ENCODE peak calls at places on chromosomes 12 and 14, in five cellular contexts. Y is cardiac fibroblast; R is cardiac muscle cell; P is activated CD4-positive, alpha-beta T cell treated with anti-CD3 and anti-CD28 coated beads, Interleukin-2, amount 10 ng/mL, durations not matched to agents 7 days and 5 days; G is activated CD8-positive, alpha-beta memory T cell treated with anti-CD3 and anti-CD28 coated beads, Interleukin-2, amount 50 U/mL, for 4 hours. J is an unnamed sample.

GRCh38 chr12:54680374-54680773 is 32.2 kb upstream of the DCD start:
- DNase-seq in Y (no peak), R (peak), P (peak), G (peak), J (no peak)

GRCh38 chr14:76760331-76761197 is 704 bp upstream of the VASH1 start:
- DNase-seq in Y (no peak), R (no peak), P (no peak), G (no peak), J (peak)

GRCh38 chr14:28813810-28814209 is 47.2 kb downstream of the FOXG1 start:
- DNase-seq in Y (no peak), R (no peak), P (no peak), G (no peak), J (no peak)

GRCh38 chr14:53002576-53002975 is 51.7 kb upstream of the FERMT2 start:
- DNase-seq in Y (no peak), R (no peak), P (no peak), G (no peak), J (no peak)

GRCh38 chr12:5718680-5719079 is 226.4 kb downstream of the ANO2 start:
- DNase-seq in Y (no peak), R (no peak), P (no peak), G (no peak), J (peak)

GRCh38 chr14:90572461-90573150 is 175.8 kb downstream of the CALM1 start:
- DNase-seq in Y (no peak), R (no peak), P (no peak), G (no peak), J (no peak)

GRCh38 chr12:124777399-124778372 is 86.0 kb downstream of the SCARB1 start:
- DNase-seq in Y (peak), R (peak), P (no peak), G (no peak), J (no peak)

GRCh38 chr14:91770185-91770584 is 38.3 kb upstream of the CATSPERB start:
- DNase-seq in Y (no peak), R (no peak), P (no peak), G (no peak), J (no peak)

GRCh38 chr12:45216983-45217485 is 1.1 kb downstream of the ANO6 start:
- DNase-seq in Y (no peak), R (no peak), P (no peak), G (no peak), J (no peak)

GRCh38 chr12:46676797-46677520 is 148.8 kb downstream of the SLC38A4 start:
- DNase-seq in Y (no peak), R (no peak), P (no peak), G (no peak), J (no peak)

GRCh38 chr14:96538663-96539317 is 36.6 kb downstream of the PAPOLA start:
- DNase-seq in Y (no peak), R (no peak), P (no peak), G (no peak), J (no peak)

GRCh38 chr12:121809712-121810116 is 5.9 kb downstream of the SETD1B start:
- DNase-seq in Y (no peak), R (no peak), P (no peak), G (no peak), J (no peak)

GRCh38 chr12:108363165-108363564 is 24.1 kb upstream of the CMKLR1 start:
- DNase-seq in Y (no peak), R (no peak), P (no peak), G (no peak), J (no peak)

GRCh38 chr12:53344824-53345485 is 8.8 kb upstream of the SP7 start:
- DNase-seq in Y (peak), R (peak), P (peak), G (peak), J (no peak)

GRCh38 chr14:52015411-52016030 is 26.2 kb downstream of the RTRAF start:
- DNase-seq in Y (no peak), R (peak), P (no peak), G (no peak), J (no peak)

GRCh38 chr14:104115131-104115600 is 23.2 kb upstream of the KIF26A start:
- DNase-seq in Y (no peak), R (no peak), P (no peak), G (peak), J (no peak)

GRCh38 chr12:18165422-18165871 is 75.5 kb upstream of the RERGL start:
- DNase-seq in Y (peak), R (peak), P (peak), G (no peak), J (no peak)

GRCh38 chr12:62484234-62484633 is 17.6 kb downstream of the MON2 start:
- DNase-seq in Y (no peak), R (no peak), P (no peak), G (no peak), J (no peak)

GRCh38 chr12:47988073-47989022 is 15.9 kb downstream of the COL2A1 start:
- DNase-seq in Y (no peak), R (no peak), P (no peak), G (no peak), J (no peak)

GRCh38 chr12:103830730-103831320 is 10.2 kb downstream of the NT5DC3 start:
- DNase-seq in Y (no peak), R (no peak), P (no peak), G (no peak), J (no peak)

GRCh38 chr12:2161478-2161877 is 108.7 kb downstream of the CACNA1C start:
- DNase-seq in Y (peak), R (peak), P (no peak), G (no peak), J (no peak)

GRCh38 chr12:61365001-61365400 is 895.2 kb upstream of the USP15 start:
- DNase-seq in Y (no peak), R (no peak), P (no peak), G (no peak), J (no peak)

GRCh38 chr12:107759410-107759809 is 1.5 kb downstream of the PRDM4 start:
- DNase-seq in Y (peak), R (peak), P (peak), G (peak), J (no peak)

J was measured in vagina.